ENCODE peak calls at places on chromosomes 13 and 19, in five cellular contexts. C is fibroblast of lung, P is dorsolateral prefrontal cortex, B is fibroblast of mammary gland, N is choroid plexus epithelial cell. K is an unnamed sample.

GRCh38 chr13:52850396-52851152 is 2.1 kb upstream of the PCDH8 start:
- DNase-seq in C (peak; percentile 48), P (peak; percentile 79), B (peak; percentile 34), N (peak; percentile 27), K (peak; percentile 53)

GRCh38 chr19:19643158-19644053 is at the start of gene GMIP:
- DNase-seq in C (peak; percentile 41), P (peak; percentile 78), B (peak; percentile 32), N (peak; percentile 49), K (peak; percentile 84)

GRCh38 chr13:112912726-112913440 is 56.1 kb upstream of the MCF2L start:
- DNase-seq in C (no peak), P (no peak), B (no peak), N (no peak), K (no peak)

GRCh38 chr19:16436780-16437179 is 35.0 kb downstream of the EPS15L1 start:
- DNase-seq in C (no peak), P (no peak), B (no peak), N (peak; percentile 47), K (no peak)

GRCh38 chr19:2226051-2226839 is 9.9 kb downstream of the PLEKHJ1 start:
- DNase-seq in C (no peak), P (no peak), B (no peak), N (no peak), K (no peak)

GRCh38 chr13:94351292-94352000 is 128.0 kb downstream of the DCT start:
- DNase-seq in C (peak; percentile 54), P (no peak), B (peak; percentile 96), N (peak; percentile 79), K (no peak)

GRCh38 chr19:47681936-47682335 is 31.3 kb upstream of the EHD2 start:
- DNase-seq in C (no peak), P (no peak), B (no peak), N (no peak), K (no peak)

GRCh38 chr19:51686171-51686570 is 7.0 kb upstream of the SPACA6 start:
- DNase-seq in C (no peak), P (no peak), B (no peak), N (no peak), K (no peak)

GRCh38 chr19:7751157-7751783 is 3.9 kb upstream of the CD209 start:
- DNase-seq in C (no peak), P (no peak), B (peak; percentile 18), N (peak; percentile 12), K (peak; percentile 10)

GRCh38 chr13:70339738-70340137 is 231.5 kb upstream of the KLHL1 start:
- DNase-seq in C (no peak), P (no peak), B (no peak), N (peak; percentile 30), K (no peak)

GRCh38 chr19:34171877-34172660 is at the start of gene LSM14A:
- DNase-seq in C (peak; percentile 92), P (peak; percentile 93), B (peak; percentile 88), N (peak; percentile 94), K (peak; percentile 96)

GRCh38 chr19:38151242-38151641 is 72.8 kb downstream of the DPF1 start:
- DNase-seq in C (no peak), P (no peak), B (no peak), N (no peak), K (no peak)

GRCh38 chr19:49438261-49438660 is 3.1 kb downstream of the SLC17A7 start:
- DNase-seq in C (no peak), P (peak; percentile 63), B (no peak), N (no peak), K (no peak)

GRCh38 chr13:22018297-22019210 is 347.7 kb downstream of the FGF9 start:
- DNase-seq in C (no peak), P (no peak), B (no peak), N (no peak), K (no peak)

GRCh38 chr13:45512148-45512498 is 47.4 kb downstream of the COG3 start:
- DNase-seq in C (no peak), P (no peak), B (peak; percentile 31), N (no peak), K (no peak)

GRCh38 chr19:44141191-44142013 is at the start of gene ZNF234:
- DNase-seq in C (peak; percentile 86), P (peak; percentile 91), B (peak; percentile 80), N (peak; percentile 82), K (peak; percentile 81)

GRCh38 chr19:34363094-34363493 is 1.9 kb upstream of the GPI start:
- DNase-seq in C (no peak), P (no peak), B (no peak), N (no peak), K (no peak)

GRCh38 chr19:47445937-47446402 is 25.7 kb downstream of the SLC8A2 start:
- DNase-seq in C (no peak), P (no peak), B (no peak), N (no peak), K (no peak)

GRCh38 chr13:110759710-110760109 is 46.2 kb downstream of the ING1 start:
- DNase-seq in C (peak; percentile 62), P (no peak), B (peak; percentile 94), N (peak; percentile 69), K (no peak)

GRCh38 chr13:49649244-49649962 is 21.1 kb downstream of the ARL11 start:
- DNase-seq in C (peak; percentile 71), P (no peak), B (peak; percentile 58), N (peak; percentile 68), K (no peak)

GRCh38 chr19:55585658-55586339 is 5.2 kb upstream of the ZNF579 start:
- DNase-seq in C (peak; percentile 50), P (peak; percentile 75), B (peak; percentile 52), N (peak; percentile 90), K (peak; percentile 78)

GRCh38 chr13:27783111-27783510 is 9.2 kb upstream of the GSX1 start:
- DNase-seq in C (peak; percentile 19), P (peak; percentile 51), B (no peak), N (peak; percentile 56), K (no peak)

GRCh38 chr19:11423804-11424318 is 4.7 kb upstream of the RGL3 start:
- DNase-seq in C (no peak), P (no peak), B (no peak), N (no peak), K (no peak)

GRCh38 chr13:101751488-101751887 is 299.0 kb downstream of the ITGBL1 start:
- DNase-seq in C (peak; percentile 98), P (no peak), B (peak; percentile 90), N (peak; percentile 99), K (no peak)

GRCh38 chr13:54185785-54186184 is 1157.2 kb downstream of the OLFM4 start:
- DNase-seq in C (no peak), P (no peak), B (no peak), N (no peak), K (no peak)

GRCh38 chr19:34960103-34960805 is 3.8 kb downstream of the ZNF792 start:
- DNase-seq in C (no peak), P (no peak), B (peak; percentile 39), N (peak; percentile 51), K (no peak)

GRCh38 chr19:50639121-50640112 is at the start of gene SYT3:
- DNase-seq in C (peak; percentile 19), P (peak; percentile 87), B (peak; percentile 16), N (peak; percentile 46), K (no peak)

GRCh38 chr13:109740121-109740520 is 46.3 kb downstream of the IRS2 start:
- DNase-seq in C (no peak), P (no peak), B (no peak), N (no peak), K (no peak)

GRCh38 chr13:40306817-40307216 is 359.6 kb downstream of the FOXO1 start:
- DNase-seq in C (no peak), P (no peak), B (peak; percentile 38), N (no peak), K (no peak)

GRCh38 chr13:33610471-33611015 is 207.4 kb upstream of the RFC3 start:
- DNase-seq in C (no peak), P (peak; percentile 82), B (no peak), N (peak; percentile 5), K (peak; percentile 75)

GRCh38 chr19:29587518-29587986 is 18.5 kb upstream of the POP4 start:
- DNase-seq in C (no peak), P (no peak), B (peak; percentile 57), N (no peak), K (no peak)

GRCh38 chr13:111219306-111219705 is 101.1 kb upstream of the TEX29 start:
- DNase-seq in C (peak; percentile 91), P (no peak), B (peak; percentile 74), N (peak; percentile 97), K (peak; percentile 90)

GRCh38 chr13:41554626-41555386 is 97.5 kb downstream of the RGCC start:
- DNase-seq in C (no peak), P (no peak), B (no peak), N (no peak), K (no peak)
- TF ChIP-seq CTCF in C (no peak), P (no peak), B (no peak), N (no peak), K (no peak)

GRCh38 chr19:56837492-56837891 is 3.0 kb downstream of the PEG3 start:
- DNase-seq in C (peak; percentile 67), P (peak; percentile 84), B (peak; percentile 45), N (peak; percentile 22), K (peak; percentile 71)
- TF ChIP-seq CTCF in C (no peak), P (peak; percentile 59), B (peak; percentile 23), N (peak; percentile 10), K (peak; percentile 57)

GRCh38 chr19:5466814-5467291 is 11.6 kb downstream of the ZNRF4 start:
- DNase-seq in C (no peak), P (no peak), B (no peak), N (peak; percentile 10), K (no peak)

GRCh38 chr19:5470264-5470671 is 15.1 kb downstream of the ZNRF4 start:
- DNase-seq in C (no peak), P (no peak), B (no peak), N (no peak), K (no peak)

GRCh38 chr19:5460748-5461147 is 5.5 kb downstream of the ZNRF4 start:
- DNase-seq in C (no peak), P (no peak), B (no peak), N (no peak), K (no peak)

GRCh38 chr19:5463959-5464358 is 8.7 kb downstream of the ZNRF4 start:
- DNase-seq in C (no peak), P (no peak), B (no peak), N (no peak), K (no peak)

DNA sequence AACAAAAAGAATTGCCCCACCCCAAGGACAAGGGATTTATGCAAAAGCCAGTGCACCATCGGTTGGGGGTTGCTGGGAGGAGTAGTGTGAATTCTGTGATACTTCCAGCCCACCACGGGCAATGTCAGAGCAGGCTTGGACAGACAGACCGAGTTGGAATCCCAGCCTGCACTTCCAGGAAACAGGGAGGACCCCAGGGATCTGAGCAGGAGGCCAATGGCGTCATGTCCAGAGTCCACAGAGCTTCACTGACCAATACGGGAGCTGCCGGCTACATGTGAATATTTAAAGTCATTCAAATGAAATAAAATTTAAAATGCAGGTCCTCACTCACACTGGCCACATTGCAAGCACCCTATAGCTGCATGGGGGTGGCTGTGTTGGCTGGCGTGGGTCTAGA is 10.9 kb downstream of the ZNRF4 start:
- DNase-seq in C (no peak), P (no peak), B (no peak), N (no peak), K (no peak)
- TF ChIP-seq CTCF in C (no peak), P (no peak), B (no peak), N (no peak), K (no peak)

GRCh38 chr13:84648069-84648640 is 765.9 kb upstream of the SLITRK1 start:
- DNase-seq in C (peak; percentile 27), P (no peak), B (peak; percentile 14), N (no peak), K (no peak)
- TF ChIP-seq CTCF in C (no peak), P (no peak), B (no peak), N (no peak), K (no peak)

GRCh38 chr19:31037311-31037710 is 311.9 kb downstream of the TSHZ3 start:
- DNase-seq in C (no peak), P (no peak), B (no peak), N (no peak), K (no peak)
- TF ChIP-seq CTCF in C (no peak), P (no peak), B (no peak), N (no peak), K (no peak)

GRCh38 chr13:60155978-60156377 is 7.8 kb downstream of the DIAPH3 start:
- DNase-seq in C (no peak), P (no peak), B (peak; percentile 26), N (peak; percentile 37), K (no peak)
- TF ChIP-seq CTCF in C (no peak), P (no peak), B (no peak), N (peak; percentile 19), K (no peak)